ENCODE peak calls at places on chromosomes 6 and 20, in six cellular contexts. One of them, this sample, is unnamed.
A peak's percentile ranks its signal among the peaks of the same experiment; 100 is the strongest.

GRCh38 chr6:30836431-30836866 is 47.9 kb upstream of the DDR1 start:
- DNase-seq in IMR-90: peak; percentile 54
- DNase-seq in HepG2: no peak
- DNase-seq in H1: no peak
- DNase-seq in K562: no peak
- DNase-seq in GM12878: no peak
- DNase-seq in this sample: no peak

GRCh38 chr6:75234126-75234865 is 9.3 kb downstream of the COX7A2 start:
- DNase-seq in HepG2: no peak
- DNase-seq in H1: no peak
- DNase-seq in GM12878: no peak
- DNase-seq in IMR-90: no peak
- DNase-seq in K562: no peak
- DNase-seq in this sample: no peak

GRCh38 chr20:59149678-59150504 is 13.7 kb upstream of the ZNF831 start:
- DNase-seq in H1: no peak
- DNase-seq in HepG2: no peak
- DNase-seq in IMR-90: no peak
- DNase-seq in K562: no peak
- DNase-seq in GM12878: no peak
- DNase-seq in this sample: no peak

GRCh38 chr6:169121013-169121412 is 132.6 kb downstream of the THBS2 start:
- DNase-seq in HepG2: no peak
- DNase-seq in GM12878: no peak
- DNase-seq in H1: no peak
- DNase-seq in K562: no peak
- DNase-seq in IMR-90: no peak
- DNase-seq in this sample: no peak

GRCh38 chr20:2289475-2289874 is 6.3 kb upstream of the TGM3 start:
- DNase-seq in IMR-90: no peak
- DNase-seq in K562: no peak
- DNase-seq in GM12878: peak; percentile 13
- DNase-seq in HepG2: no peak
- DNase-seq in H1: no peak
- DNase-seq in this sample: no peak

GRCh38 chr6:102553214-102553613 is 1159.7 kb downstream of the GRIK2 start:
- DNase-seq in H1: no peak
- DNase-seq in K562: no peak
- DNase-seq in IMR-90: no peak
- DNase-seq in GM12878: no peak
- DNase-seq in HepG2: no peak
- DNase-seq in this sample: no peak

GRCh38 chr6:78615430-78615904 is 251.9 kb upstream of the IRAK1BP1 start:
- DNase-seq in H1: no peak
- DNase-seq in HepG2: no peak
- DNase-seq in GM12878: peak; percentile 33
- DNase-seq in IMR-90: no peak
- DNase-seq in K562: no peak
- DNase-seq in this sample: no peak

GRCh38 chr20:60447703-60448102 is 489.5 kb downstream of the CDH26 start:
- DNase-seq in HepG2: no peak
- DNase-seq in K562: no peak
- DNase-seq in GM12878: no peak
- DNase-seq in IMR-90: peak; percentile 1
- DNase-seq in H1: no peak
- DNase-seq in this sample: no peak

GRCh38 chr6:37878150-37878710 is 58.7 kb downstream of the ZFAND3 start:
- DNase-seq in IMR-90: peak; percentile 42
- DNase-seq in GM12878: no peak
- DNase-seq in HepG2: no peak
- DNase-seq in H1: no peak
- DNase-seq in K562: no peak
- DNase-seq in this sample: no peak

GRCh38 chr6:83708546-83708969 is 343 bp downstream of the SNAP91 start:
- DNase-seq in K562: no peak
- DNase-seq in HepG2: no peak
- DNase-seq in IMR-90: no peak
- DNase-seq in H1: peak; percentile 2
- DNase-seq in GM12878: no peak
- DNase-seq in this sample: no peak

GRCh38 chr20:53706511-53707031 is 112.9 kb upstream of the ZNF217 start:
- DNase-seq in HepG2: no peak
- DNase-seq in H1: no peak
- DNase-seq in K562: no peak
- DNase-seq in IMR-90: peak; percentile 83
- DNase-seq in GM12878: peak; percentile 81
- DNase-seq in this sample: no peak

GRCh38 chr6:162680367-162680766 is 47.2 kb downstream of the PRKN start:
- DNase-seq in IMR-90: no peak
- DNase-seq in GM12878: no peak
- DNase-seq in H1: no peak
- DNase-seq in K562: no peak
- DNase-seq in HepG2: no peak
- DNase-seq in this sample: no peak

GRCh38 chr6:125262026-125263013 is 39.4 kb downstream of the HDDC2 start:
- DNase-seq in GM12878: no peak
- DNase-seq in K562: no peak
- DNase-seq in HepG2: no peak
- DNase-seq in H1: no peak
- DNase-seq in IMR-90: peak; percentile 84
- DNase-seq in this sample: no peak

GRCh38 chr6:81744136-81744535 is 8.3 kb downstream of the TENT5A start:
- DNase-seq in HepG2: no peak
- DNase-seq in H1: no peak
- DNase-seq in IMR-90: no peak
- DNase-seq in K562: no peak
- DNase-seq in GM12878: no peak
- DNase-seq in this sample: no peak

GRCh38 chr6:170173416-170173990 is 117.4 kb downstream of the DLL1 start:
- DNase-seq in H1: no peak
- DNase-seq in IMR-90: no peak
- DNase-seq in GM12878: no peak
- DNase-seq in HepG2: no peak
- DNase-seq in K562: no peak
- DNase-seq in this sample: no peak

GRCh38 chr6:125363360-125364121 is 61.8 kb upstream of the HDDC2 start:
- DNase-seq in GM12878: no peak
- DNase-seq in IMR-90: peak; percentile 17
- DNase-seq in HepG2: peak; percentile 10
- DNase-seq in K562: peak; percentile 16
- DNase-seq in H1: peak; percentile 64
- DNase-seq in this sample: no peak

GRCh38 chr6:34610819-34611477 is 54.8 kb upstream of the SPDEF start:
- DNase-seq in H1: no peak
- DNase-seq in IMR-90: peak; percentile 95
- DNase-seq in K562: peak; percentile 62
- DNase-seq in HepG2: peak; percentile 31
- DNase-seq in GM12878: no peak
- DNase-seq in this sample: peak; percentile 64

GRCh38 chr20:7392551-7392950 is 547.7 kb downstream of the HAO1 start:
- DNase-seq in IMR-90: no peak
- DNase-seq in H1: no peak
- DNase-seq in GM12878: no peak
- DNase-seq in HepG2: no peak
- DNase-seq in K562: no peak
- DNase-seq in this sample: no peak

GRCh38 chr6:151260191-151260590 is 20.4 kb downstream of the AKAP12 start:
- DNase-seq in HepG2: no peak
- DNase-seq in GM12878: no peak
- DNase-seq in IMR-90: no peak
- DNase-seq in H1: no peak
- DNase-seq in K562: no peak
- DNase-seq in this sample: no peak

GRCh38 chr6:151257984-151258445 is 18.2 kb downstream of the AKAP12 start:
- DNase-seq in H1: no peak
- DNase-seq in HepG2: no peak
- DNase-seq in GM12878: no peak
- DNase-seq in K562: no peak
- DNase-seq in IMR-90: peak; percentile 52
- DNase-seq in this sample: no peak

GRCh38 chr6:34912715-34913464 is 23.8 kb downstream of the ANKS1A start:
- DNase-seq in K562: no peak
- DNase-seq in IMR-90: peak; percentile 89
- DNase-seq in GM12878: peak; percentile 53
- DNase-seq in H1: no peak
- DNase-seq in HepG2: no peak
- DNase-seq in this sample: no peak

GRCh38 chr20:10763117-10763516 is 89.3 kb upstream of the JAG1 start:
- DNase-seq in H1: no peak
- DNase-seq in K562: no peak
- DNase-seq in IMR-90: peak; percentile 18
- DNase-seq in GM12878: no peak
- DNase-seq in HepG2: no peak
- DNase-seq in this sample: no peak

GRCh38 chr20:10761786-10762185 is 88.0 kb upstream of the JAG1 start:
- DNase-seq in H1: no peak
- DNase-seq in HepG2: peak; percentile 28
- DNase-seq in IMR-90: peak; percentile 58
- DNase-seq in GM12878: no peak
- DNase-seq in K562: no peak
- DNase-seq in this sample: no peak

GRCh38 chr20:10762216-10762615 is 88.4 kb upstream of the JAG1 start:
- DNase-seq in GM12878: no peak
- DNase-seq in K562: no peak
- DNase-seq in IMR-90: no peak
- DNase-seq in H1: no peak
- DNase-seq in HepG2: no peak
- DNase-seq in this sample: no peak

GRCh38 chr20:10758446-10758845 is 84.6 kb upstream of the JAG1 start:
- DNase-seq in GM12878: no peak
- DNase-seq in H1: no peak
- DNase-seq in K562: no peak
- DNase-seq in HepG2: peak; percentile 44
- DNase-seq in IMR-90: peak; percentile 53
- DNase-seq in this sample: no peak

GRCh38 chr20:10761232-10761631 is 87.4 kb upstream of the JAG1 start:
- DNase-seq in K562: no peak
- DNase-seq in H1: no peak
- DNase-seq in GM12878: no peak
- DNase-seq in IMR-90: peak; percentile 89
- DNase-seq in HepG2: peak; percentile 41
- DNase-seq in this sample: no peak
- H3K9ac ChIP-seq in K562: no peak overlapping the region
- H3K9ac ChIP-seq in H1: no peak overlapping the region
- H3K9ac ChIP-seq in GM12878: no peak overlapping the region
- H3K9ac ChIP-seq in IMR-90: no peak overlapping the region
- H3K9ac ChIP-seq in HepG2: no peak overlapping the region
- H3K9ac ChIP-seq in this sample: no peak overlapping the region

GRCh38 chr20:36472656-36473071 is 68.7 kb upstream of the MYL9 start:
- DNase-seq in IMR-90: no peak
- DNase-seq in K562: peak; percentile 73
- DNase-seq in HepG2: no peak
- DNase-seq in GM12878: no peak
- DNase-seq in H1: no peak
- DNase-seq in this sample: peak; percentile 52
- TF ChIP-seq CEBPB in IMR-90: no peak
- TF ChIP-seq CEBPB in K562: no peak
- TF ChIP-seq CEBPB in HepG2: no peak
- TF ChIP-seq CEBPB in GM12878: no peak
- TF ChIP-seq CEBPB in H1: no peak
- TF ChIP-seq CEBPB in this sample: no peak

DNA sequence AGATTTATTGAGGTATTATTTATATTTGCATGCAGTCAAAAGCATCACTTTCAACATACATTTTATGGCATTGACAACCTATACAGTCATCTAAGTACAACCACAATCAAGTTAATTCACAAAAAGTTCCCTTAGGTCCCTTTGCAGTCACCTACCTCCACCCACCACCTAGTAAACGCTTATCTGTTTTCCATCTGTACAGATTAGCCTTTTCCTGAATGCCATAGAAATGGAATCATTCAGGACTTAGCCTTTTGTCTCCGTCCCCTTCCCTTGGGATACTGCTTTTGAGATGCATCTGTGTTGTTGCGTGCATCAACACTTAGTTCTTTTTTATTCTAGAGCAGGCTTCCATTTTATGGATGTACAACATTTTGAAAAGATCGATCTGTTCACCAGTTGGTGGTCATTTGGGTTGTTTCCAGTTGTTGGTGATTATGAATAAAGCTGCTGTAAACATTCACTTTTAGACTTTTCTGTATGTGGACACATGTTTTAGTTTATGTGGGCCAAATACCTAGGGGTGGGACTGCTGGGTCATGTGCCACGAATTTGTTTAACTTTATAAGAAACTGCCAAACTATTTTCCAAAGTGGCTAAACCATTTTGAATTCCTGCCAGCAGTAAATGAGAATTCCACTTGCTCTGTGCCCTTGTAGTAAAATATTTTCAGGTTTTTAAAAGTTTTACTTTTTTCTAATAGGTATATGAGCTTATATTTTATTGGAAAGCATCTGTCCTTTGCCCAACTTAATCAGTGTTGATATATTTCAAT is 17.6 kb upstream of the IFNGR1 start:
- DNase-seq in GM12878: no peak
- DNase-seq in K562: no peak
- DNase-seq in IMR-90: no peak
- DNase-seq in H1: no peak
- DNase-seq in HepG2: no peak
- DNase-seq in this sample: no peak
- H3K9ac ChIP-seq in GM12878: no peak overlapping the region
- H3K9ac ChIP-seq in K562: no peak overlapping the region
- H3K9ac ChIP-seq in IMR-90: no peak overlapping the region
- H3K9ac ChIP-seq in H1: no peak overlapping the region
- H3K9ac ChIP-seq in HepG2: no peak overlapping the region
- H3K9ac ChIP-seq in this sample: no peak overlapping the region

GRCh38 chr20:50516180-50516934 is 6.2 kb downstream of the PTPN1 start:
- DNase-seq in HepG2: no peak
- DNase-seq in H1: no peak
- DNase-seq in GM12878: peak; percentile 87
- DNase-seq in IMR-90: no peak
- DNase-seq in K562: no peak
- DNase-seq in this sample: no peak

GRCh38 chr20:50514035-50514337 is 3.8 kb downstream of the PTPN1 start:
- DNase-seq in H1: no peak
- DNase-seq in GM12878: no peak
- DNase-seq in IMR-90: no peak
- DNase-seq in HepG2: no peak
- DNase-seq in K562: no peak
- DNase-seq in this sample: no peak

GRCh38 chr20:50514750-50515149 is 4.6 kb downstream of the PTPN1 start:
- DNase-seq in HepG2: no peak
- DNase-seq in H1: no peak
- DNase-seq in IMR-90: no peak
- DNase-seq in K562: no peak
- DNase-seq in GM12878: peak; percentile 57
- DNase-seq in this sample: no peak

GRCh38 chr20:50516935-50517816 is 7.0 kb downstream of the PTPN1 start:
- DNase-seq in IMR-90: no peak
- DNase-seq in H1: no peak
- DNase-seq in HepG2: no peak
- DNase-seq in K562: no peak
- DNase-seq in GM12878: no peak
- DNase-seq in this sample: no peak

GRCh38 chr20:50515471-50516106 is 5.4 kb downstream of the PTPN1 start:
- DNase-seq in GM12878: no peak
- DNase-seq in HepG2: no peak
- DNase-seq in K562: no peak
- DNase-seq in H1: no peak
- DNase-seq in IMR-90: no peak
- DNase-seq in this sample: no peak
- TF ChIP-seq CEBPB in GM12878: no peak
- TF ChIP-seq CEBPB in HepG2: no peak
- TF ChIP-seq CEBPB in K562: no peak
- TF ChIP-seq CEBPB in H1: no peak
- TF ChIP-seq CEBPB in IMR-90: no peak
- TF ChIP-seq CEBPB in this sample: no peak

GRCh38 chr6:5905431-5906339 is 101.0 kb downstream of the NRN1 start:
- DNase-seq in K562: no peak
- DNase-seq in H1: no peak
- DNase-seq in IMR-90: peak; percentile 81
- DNase-seq in GM12878: no peak
- DNase-seq in HepG2: no peak
- DNase-seq in this sample: no peak
- H3K9ac ChIP-seq in K562: no peak overlapping the region
- H3K9ac ChIP-seq in H1: no peak overlapping the region
- H3K9ac ChIP-seq in IMR-90: no peak overlapping the region
- H3K9ac ChIP-seq in GM12878: no peak overlapping the region
- H3K9ac ChIP-seq in HepG2: no peak overlapping the region
- H3K9ac ChIP-seq in this sample: no peak overlapping the region